ENCODE peak calls at places on chromosome 17, in six cellular contexts. X is kidney glomerular epithelial cell, T is mesenchymal stem cell, A is NCI-H1417 treated with DMSO at 0.1 percent for 48 hours, H is NCI-H460, S is posterior cingulate gyrus. J is an unnamed sample.

GRCh38 chr17:69246726-69247375 is 18.2 kb upstream of the ABCA10 start:
- DNase-seq in X (peak), S (no peak), T (peak), H (peak), A (no peak), J (no peak)

GRCh38 chr17:81998222-81998621 is 20.8 kb downstream of the ASPSCR1 start:
- DNase-seq in S (no peak), A (no peak), H (no peak), T (no peak), X (no peak), J (no peak)

GRCh38 chr17:72358465-72358864 is 237.6 kb downstream of the SOX9 start:
- DNase-seq in X (peak), T (no peak), S (no peak), H (no peak), A (no peak), J (no peak)

GRCh38 chr17:37884516-37884915 is 39.7 kb upstream of the TBC1D3K start:
- DNase-seq in H (no peak), A (no peak), X (peak), T (no peak), S (no peak), J (no peak)

GRCh38 chr17:73645050-73645871 is 1.0 kb upstream of the SDK2 start:
- DNase-seq in A (no peak), S (peak), H (peak), T (peak), X (no peak), J (no peak)

GRCh38 chr17:68196394-68197090 is 51.3 kb upstream of the AMZ2 start:
- DNase-seq in T (no peak), H (no peak), A (no peak), X (no peak), S (no peak), J (no peak)

GRCh38 chr17:65366102-65366844 is 195.2 kb downstream of the AXIN2 start:
- DNase-seq in A (no peak), X (no peak), T (no peak), H (no peak), S (no peak), J (no peak)

GRCh38 chr17:31724026-31724425 is 135.0 kb downstream of the COPRS start:
- DNase-seq in H (no peak), T (peak), A (no peak), S (no peak), X (no peak), J (no peak)

GRCh38 chr17:40035162-40035559 is 19.0 kb downstream of the MED24 start:
- DNase-seq in S (peak), A (no peak), H (peak), T (peak), X (no peak), J (no peak)

GRCh38 chr17:5785867-5786509 is 201.7 kb upstream of the NLRP1 start:
- DNase-seq in T (peak), S (no peak), X (peak), H (no peak), A (no peak), J (no peak)

GRCh38 chr17:40291311-40291710 is 3.6 kb downstream of the CDC6 start:
- DNase-seq in H (no peak), X (no peak), A (no peak), T (no peak), S (no peak), J (no peak)

GRCh38 chr17:75289832-75290337 is 652 bp upstream of the SLC25A19 start:
- DNase-seq in A (no peak), X (peak), H (peak), T (peak), S (no peak), J (peak)

GRCh38 chr17:42535400-42536047 is 517 bp upstream of the NAGLU start:
- DNase-seq in X (no peak), A (no peak), T (no peak), H (no peak), S (no peak), J (no peak)

GRCh38 chr17:81400154-81400938 is 5.1 kb downstream of the BAHCC1 start:
- DNase-seq in H (no peak), T (peak), A (no peak), X (no peak), S (no peak), J (no peak)

GRCh38 chr17:50681260-50682200 is 26.2 kb downstream of the ANKRD40 start:
- DNase-seq in X (peak), T (peak), S (no peak), A (no peak), H (peak), J (peak)

GRCh38 chr17:57668332-57668731 is 76.8 kb downstream of the CCDC182 start:
- DNase-seq in S (no peak), X (no peak), H (no peak), A (no peak), T (no peak), J (no peak)

GRCh38 chr17:65294184-65294719 is 157.1 kb downstream of the RGS9 start:
- DNase-seq in X (peak), S (peak), A (no peak), T (peak), H (peak), J (peak)

GRCh38 chr17:50550661-50551432 is 3.9 kb downstream of the SPATA20 start:
- DNase-seq in T (peak), X (peak), S (peak), H (peak), A (no peak), J (peak)

GRCh38 chr17:72034000-72034399 is 86.8 kb upstream of the SOX9 start:
- DNase-seq in T (no peak), H (no peak), S (no peak), X (no peak), A (no peak), J (no peak)

GRCh38 chr17:59815965-59816364 is 76.8 kb downstream of the TUBD1 start:
- DNase-seq in T (peak), X (no peak), S (no peak), H (no peak), A (no peak), J (no peak)

GRCh38 chr17:72393553-72393952 is 272.7 kb downstream of the SOX9 start:
- DNase-seq in A (no peak), H (peak), S (no peak), X (peak), T (peak), J (no peak)

GRCh38 chr17:80663783-80664206 is 119.2 kb downstream of the RPTOR start:
- DNase-seq in A (no peak), T (peak), X (no peak), H (no peak), S (no peak), J (peak)

GRCh38 chr17:82065638-82066303 is at the start of gene DUS1L:
- DNase-seq in A (no peak), T (peak), H (peak), S (no peak), X (no peak), J (peak)

GRCh38 chr17:49556183-49556943 is 19.3 kb upstream of the NXPH3 start:
- DNase-seq in S (peak), X (peak), H (peak), A (peak), T (peak), J (peak)

GRCh38 chr17:77457572-77458201 is 316.9 kb downstream of the SEC14L1 start:
- DNase-seq in H (no peak), X (no peak), A (no peak), S (no peak), T (no peak), J (no peak)

GRCh38 chr17:30113213-30113612 is 3.4 kb upstream of the NSRP1 start:
- DNase-seq in A (no peak), H (no peak), S (no peak), X (no peak), T (no peak), J (no peak)

GRCh38 chr17:55996826-55997225 is 156.4 kb upstream of the ANKFN1 start:
- DNase-seq in A (no peak), S (no peak), T (no peak), X (no peak), H (no peak), J (no peak)

GRCh38 chr17:68897557-68897956 is 57.6 kb downstream of the ABCA8 start:
- DNase-seq in X (no peak), A (no peak), T (no peak), H (no peak), S (no peak), J (no peak)

GRCh38 chr17:19502517-19502916 is 31.1 kb upstream of the SLC47A1 start:
- DNase-seq in T (no peak), S (no peak), X (no peak), H (no peak), A (no peak), J (peak)

GRCh38 chr17:64051153-64051552 is 30.7 kb upstream of the ICAM2 start:
- DNase-seq in X (no peak), S (no peak), A (no peak), T (no peak), H (no peak), J (peak)

GRCh38 chr17:63634163-63634562 is 11.9 kb downstream of the MAP3K3 start:
- DNase-seq in T (peak), X (no peak), A (no peak), H (no peak), S (no peak), J (no peak)

GRCh38 chr17:7654832-7655540 is 4.3 kb downstream of the ATP1B2 start:
- DNase-seq in S (no peak), H (no peak), X (no peak), T (no peak), A (no peak), J (no peak)

GRCh38 chr17:46872421-46872820 is 21.0 kb downstream of the WNT9B start:
- DNase-seq in A (no peak), X (no peak), S (no peak), T (no peak), H (no peak), J (no peak)

GRCh38 chr17:44584498-44584897 is 27.2 kb downstream of the FZD2 start:
- DNase-seq in A (no peak), H (no peak), X (no peak), S (no peak), T (peak), J (no peak)

GRCh38 chr17:75771334-75772281 is 6.6 kb upstream of the GALK1 start:
- DNase-seq in X (no peak), A (no peak), T (peak), H (no peak), S (no peak), J (peak)

GRCh38 chr17:39062846-39063680 is 88.4 kb downstream of the PLXDC1 start:
- DNase-seq in S (no peak), A (no peak), X (no peak), H (no peak), T (peak), J (no peak)

GRCh38 chr17:58219007-58219788 is at the start of gene MKS1:
- DNase-seq in X (peak), T (peak), S (peak), A (peak), H (peak), J (peak)